ENCODE peak calls at places on chromosomes 3 and 15, in six cellular contexts. V, Z, B, N, Q and C are unnamed samples.

GRCh38 chr3:194344012-194344411 is 7.1 kb downstream of the CPN2 start:
- DNase-seq in Z (peak), Q (peak), B (peak), V (peak), N (peak), C (no peak)

GRCh38 chr3:151879037-151879436 is 5.6 kb downstream of the SUCNR1 start:
- DNase-seq in V (no peak), B (no peak), Q (no peak), Z (no peak), N (no peak), C (no peak)

GRCh38 chr3:149553781-149554451 is 79.4 kb downstream of the TM4SF4 start:
- DNase-seq in V (no peak), Q (no peak), Z (no peak), B (no peak), N (no peak), C (no peak)

GRCh38 chr3:146044046-146044445 is 116.9 kb downstream of the PLOD2 start:
- DNase-seq in N (no peak), Z (no peak), V (no peak), B (no peak), Q (no peak), C (no peak)

GRCh38 chr15:42178056-42178455 is 21.6 kb upstream of the PLA2G4F start:
- DNase-seq in Z (no peak), Q (no peak), V (no peak), B (no peak), N (no peak), C (no peak)

GRCh38 chr15:40122239-40122638 is 13.6 kb upstream of the BMF start:
- DNase-seq in N (no peak), Q (no peak), V (no peak), Z (no peak), B (no peak), C (no peak)

GRCh38 chr3:160330111-160330510 is 68.9 kb downstream of the IFT80 start:
- DNase-seq in Q (no peak), N (no peak), Z (no peak), B (no peak), V (no peak), C (no peak)

GRCh38 chr3:128922804-128923459 is 43.5 kb downstream of the ACAD9 start:
- DNase-seq in Q (no peak), V (no peak), N (peak), B (no peak), Z (peak), C (no peak)

GRCh38 chr3:183439510-183439909 is 11.1 kb upstream of the MCF2L2 start:
- DNase-seq in V (no peak), N (no peak), Z (no peak), Q (no peak), B (no peak), C (no peak)

GRCh38 chr3:10263549-10264363 is 15.5 kb downstream of the TATDN2 start:
- DNase-seq in Z (peak), N (peak), Q (peak), V (peak), B (peak), C (no peak)

GRCh38 chr3:174810256-174810655 is 48.9 kb upstream of the NAALADL2 start:
- DNase-seq in N (no peak), B (no peak), Z (no peak), Q (no peak), V (no peak), C (no peak)